ENCODE peak calls at places on chromosome 13, in five cellular contexts. F, C, H, A and Y are unnamed samples.

GRCh38 chr13:32650705-32651311 is 64.6 kb downstream of the PDS5B start:
- DNase-seq in C (peak), F (peak), A (peak), H (peak), Y (peak)

GRCh38 chr13:69092615-69093322 is 1014.9 kb upstream of the ATXN8OS start:
- DNase-seq in A (no peak), F (no peak), C (no peak), H (no peak), Y (no peak)

GRCh38 chr13:105545811-105546210 is 989.7 kb downstream of the EFNB2 start:
- DNase-seq in F (no peak), A (no peak), C (no peak), H (no peak), Y (no peak)

GRCh38 chr13:79901336-79901735 is 420.4 kb downstream of the NDFIP2 start:
- DNase-seq in H (no peak), A (no peak), F (no peak), C (no peak), Y (no peak)

GRCh38 chr13:26965976-26966375 is 205.4 kb upstream of the GPR12 start:
- DNase-seq in A (no peak), H (no peak), C (no peak), F (no peak), Y (no peak)

GRCh38 chr13:109256866-109257760 is 529.3 kb downstream of the IRS2 start:
- DNase-seq in C (no peak), H (peak), F (no peak), A (peak), Y (no peak)

GRCh38 chr13:46490129-46490528 is 62.8 kb upstream of the LRCH1 start:
- DNase-seq in F (no peak), A (no peak), H (no peak), C (no peak), Y (no peak)

GRCh38 chr13:47903836-47904235 is 97.2 kb downstream of the SUCLA2 start:
- DNase-seq in C (no peak), F (no peak), H (no peak), A (peak), Y (no peak)

GRCh38 chr13:89865331-89865833 is 1482.1 kb upstream of the MIR17HG start:
- DNase-seq in F (no peak), A (peak), C (no peak), H (no peak), Y (no peak)

GRCh38 chr13:110436276-110436675 is 125.2 kb downstream of the RAB20 start:
- DNase-seq in A (no peak), C (no peak), F (no peak), H (no peak), Y (no peak)

GRCh38 chr13:98482476-98483444 is 94.1 kb downstream of the STK24 start:
- DNase-seq in A (peak), H (peak), F (no peak), C (no peak), Y (no peak)

GRCh38 chr13:28392428-28392827 is 102.5 kb downstream of the FLT1 start:
- DNase-seq in A (no peak), C (no peak), H (peak), F (no peak), Y (no peak)

GRCh38 chr13:47277774-47278173 is 380.9 kb upstream of the HTR2A start:
- DNase-seq in H (no peak), A (peak), F (no peak), C (no peak), Y (no peak)

GRCh38 chr13:38730332-38730731 is 43.5 kb downstream of the FREM2 start:
- DNase-seq in H (no peak), F (no peak), C (no peak), A (no peak), Y (no peak)

GRCh38 chr13:35768551-35768950 is 292.1 kb upstream of the MAB21L1 start:
- DNase-seq in F (no peak), H (no peak), C (no peak), A (peak), Y (no peak)

GRCh38 chr13:19862511-19863313 is 737 bp downstream of the ZMYM5 start:
- DNase-seq in A (peak), H (peak), C (peak), F (peak), Y (peak)

GRCh38 chr13:33204130-33204927 is 81.2 kb downstream of the STARD13 start:
- DNase-seq in F (no peak), C (no peak), H (peak), A (no peak), Y (no peak)

GRCh38 chr13:22014469-22014868 is 343.6 kb downstream of the FGF9 start:
- DNase-seq in F (no peak), A (peak), C (no peak), H (no peak), Y (no peak)